ENCODE peak calls at places on chromosomes 2 and 18, in nine cellular contexts. J, T, Q, C, G, E, Z, S and K are unnamed samples.

GRCh38 chr2:98880266-98881152 is 55.5 kb downstream of the CRACDL start:
- DNase-seq in E (no peak), C (no peak), J (no peak), Q (no peak), Z (no peak), T (no peak), G (no peak), S (no peak), K (no peak)

GRCh38 chr2:129717560-129718128 is 261.8 kb upstream of the RAB6C start:
- DNase-seq in Q (no peak), Z (no peak), E (no peak), C (no peak), G (no peak), S (no peak), J (no peak), T (no peak), K (no peak)

GRCh38 chr2:50751255-50752069 is 280.5 kb downstream of the NRXN1 start:
- DNase-seq in S (no peak), T (no peak), G (no peak), Z (no peak), Q (no peak), C (no peak), E (no peak), J (no peak), K (no peak)

GRCh38 chr2:96251721-96252292 is 14.0 kb downstream of the TMEM127 start:
- DNase-seq in T (peak), Q (no peak), J (peak), S (no peak), Z (no peak), G (peak), C (peak), E (no peak), K (peak)

GRCh38 chr2:109545828-109546713 is 67.7 kb downstream of the SEPTIN10 start:
- DNase-seq in G (peak), C (peak), J (peak), E (no peak), T (peak), Z (peak), S (peak), Q (peak), K (peak)

GRCh38 chr2:42753188-42753813 is 10.6 kb downstream of the OXER1 start:
- DNase-seq in Z (no peak), S (no peak), Q (no peak), E (no peak), J (no peak), G (no peak), C (no peak), T (no peak), K (no peak)

GRCh38 chr18:49565656-49566055 is 3.8 kb downstream of the LIPG start:
- DNase-seq in Z (no peak), S (no peak), J (no peak), T (no peak), C (peak), E (no peak), Q (no peak), G (no peak), K (no peak)

GRCh38 chr2:118580651-118581050 is 266.8 kb downstream of the EN1 start:
- DNase-seq in T (no peak), Q (no peak), G (no peak), Z (no peak), E (no peak), C (peak), J (no peak), S (no peak), K (no peak)

GRCh38 chr2:157792345-157793052 is 83.6 kb downstream of the ACVR1 start:
- DNase-seq in Z (no peak), C (peak), E (no peak), G (no peak), Q (no peak), S (no peak), J (no peak), T (no peak), K (peak)

GRCh38 chr2:100321181-100321880 is 970 bp downstream of the LONRF2 start:
- DNase-seq in S (no peak), E (no peak), Q (no peak), J (peak), Z (peak), G (no peak), T (peak), C (peak), K (no peak)

GRCh38 chr2:159140070-159140774 is 146.3 kb downstream of the WDSUB1 start:
- DNase-seq in Q (no peak), E (no peak), T (no peak), Z (no peak), J (no peak), C (peak), G (no peak), S (no peak), K (no peak)

GRCh38 chr2:72207334-72207733 is 59.7 kb upstream of the CYP26B1 start:
- DNase-seq in E (no peak), T (no peak), Q (no peak), C (no peak), S (no peak), G (no peak), J (no peak), Z (no peak), K (no peak)

GRCh38 chr2:30287190-30287589 is 55.9 kb downstream of the LBH start:
- DNase-seq in T (no peak), E (no peak), Q (no peak), Z (no peak), G (no peak), J (no peak), S (no peak), C (no peak), K (no peak)

GRCh38 chr18:63820694-63821093 is 45.5 kb downstream of the SERPINB7 start:
- DNase-seq in S (no peak), C (no peak), Z (no peak), G (no peak), J (no peak), T (no peak), E (no peak), Q (no peak), K (no peak)

GRCh38 chr2:151826737-151827157 is 1.5 kb downstream of the ARL5A start:
- DNase-seq in Z (no peak), S (no peak), Q (no peak), E (no peak), J (no peak), C (no peak), T (peak), G (no peak), K (peak)

GRCh38 chr2:5020451-5020850 is 671.7 kb upstream of the SOX11 start:
- DNase-seq in T (no peak), J (no peak), G (no peak), S (no peak), C (no peak), Q (no peak), Z (no peak), E (no peak), K (no peak)

GRCh38 chr2:226791056-226791486 is 8.5 kb downstream of the IRS1 start:
- DNase-seq in S (peak), T (no peak), C (no peak), J (no peak), G (no peak), Z (no peak), Q (no peak), E (no peak), K (peak)

GRCh38 chr18:48607049-48607984 is 68.5 kb downstream of the CTIF start:
- DNase-seq in Z (no peak), T (no peak), S (no peak), J (no peak), E (no peak), C (peak), Q (no peak), G (peak), K (no peak)

GRCh38 chr2:220001693-220002260 is 374.3 kb downstream of the SLC4A3 start:
- DNase-seq in Z (no peak), S (no peak), T (no peak), E (no peak), Q (no peak), C (no peak), G (no peak), J (no peak), K (no peak)

GRCh38 chr2:60675309-60675708 is 80.8 kb upstream of the PAPOLG start:
- DNase-seq in Q (no peak), T (no peak), S (no peak), C (no peak), E (no peak), J (no peak), G (no peak), Z (no peak), K (no peak)

GRCh38 chr18:28136071-28136470 is 40.9 kb downstream of the CDH2 start:
- DNase-seq in C (no peak), J (no peak), T (no peak), Q (no peak), S (no peak), Z (no peak), E (no peak), G (no peak), K (no peak)

GRCh38 chr2:162574615-162575452 is 230.9 kb downstream of the GCA start:
- DNase-seq in E (no peak), Q (no peak), Z (no peak), J (no peak), G (no peak), S (no peak), C (no peak), T (peak), K (no peak)

GRCh38 chr18:28063181-28063790 is 113.6 kb downstream of the CDH2 start:
- DNase-seq in S (no peak), C (no peak), G (no peak), E (no peak), T (no peak), Q (no peak), J (no peak), Z (no peak), K (no peak)